ENCODE peak calls at places on chromosomes 6 and 20, in ten cellular contexts. V, H, O, I, Q, A, Y, N, F and C are unnamed samples.

GRCh38 chr20:46046588-46047310 is 17.7 kb downstream of the SLC12A5 start:
- DNase-seq in V (no peak), H (no peak), O (no peak), I (no peak), Q (no peak), A (no peak), Y (no peak), N (no peak), F (no peak), C (no peak)

GRCh38 chr6:104126621-104127020 is 733.1 kb downstream of the HACE1 start:
- DNase-seq in V (no peak), H (no peak), O (no peak), I (no peak), Q (no peak), A (no peak), Y (no peak), N (no peak), F (no peak), C (no peak)

GRCh38 chr6:2753116-2753489 is 2.4 kb upstream of the MYLK4 start:
- DNase-seq in V (no peak), H (no peak), O (no peak), I (no peak), Q (no peak), A (no peak), Y (no peak), N (no peak), F (no peak), C (no peak)

GRCh38 chr20:5309971-5310370 is 6.8 kb downstream of the PROKR2 start:
- DNase-seq in V (no peak), H (peak), O (no peak), I (no peak), Q (no peak), A (no peak), Y (no peak), N (no peak), F (no peak), C (no peak)

GRCh38 chr6:142455957-142456589 is 154.3 kb downstream of the ADGRG6 start:
- DNase-seq in V (no peak), H (no peak), O (no peak), I (no peak), Q (no peak), A (no peak), Y (no peak), N (no peak), F (no peak), C (no peak)

GRCh38 chr20:45010399-45010828 is 44.1 kb downstream of the STK4 start:
- DNase-seq in V (no peak), H (peak), O (no peak), I (no peak), Q (no peak), A (no peak), Y (no peak), N (no peak), F (no peak), C (no peak)

GRCh38 chr6:127971945-127972391 is 71.1 kb upstream of the THEMIS start:
- DNase-seq in V (no peak), H (peak), O (peak), I (no peak), Q (peak), A (no peak), Y (no peak), N (no peak), F (no peak), C (no peak)

GRCh38 chr6:44247338-44248302 is 719 bp downstream of the HSP90AB1 start:
- DNase-seq in V (peak), H (no peak), O (peak), I (no peak), Q (no peak), A (peak), Y (peak), N (peak), F (peak), C (peak)

GRCh38 chr6:131379951-131380350 is 193.1 kb upstream of the ARG1 start:
- DNase-seq in V (no peak), H (no peak), O (no peak), I (no peak), Q (peak), A (no peak), Y (no peak), N (no peak), F (no peak), C (no peak)

GRCh38 chr20:49594143-49594928 is 26.4 kb upstream of the PTGIS start:
- DNase-seq in V (peak), H (no peak), O (peak), I (no peak), Q (peak), A (peak), Y (no peak), N (no peak), F (no peak), C (no peak)

GRCh38 chr20:21820045-21820444 is 114.6 kb downstream of the PAX1 start:
- DNase-seq in V (no peak), H (no peak), O (no peak), I (no peak), Q (no peak), A (no peak), Y (no peak), N (no peak), F (no peak), C (no peak)

GRCh38 chr20:50788045-50788867 is 6.6 kb upstream of the BCAS4 start:
- DNase-seq in V (no peak), H (peak), O (peak), I (no peak), Q (peak), A (peak), Y (peak), N (peak), F (peak), C (no peak)

GRCh38 chr20:56014998-56015397 is 9.7 kb upstream of the CBLN4 start:
- DNase-seq in V (no peak), H (no peak), O (no peak), I (no peak), Q (no peak), A (no peak), Y (no peak), N (no peak), F (no peak), C (no peak)

GRCh38 chr6:18277181-18278006 is 13.1 kb upstream of the DEK start:
- DNase-seq in V (no peak), H (no peak), O (no peak), I (peak), Q (no peak), A (no peak), Y (no peak), N (no peak), F (no peak), C (peak)

GRCh38 chr6:42352856-42353564 is 98.7 kb downstream of the TRERF1 start:
- DNase-seq in V (no peak), H (peak), O (no peak), I (no peak), Q (no peak), A (no peak), Y (no peak), N (no peak), F (no peak), C (no peak)

DNA sequence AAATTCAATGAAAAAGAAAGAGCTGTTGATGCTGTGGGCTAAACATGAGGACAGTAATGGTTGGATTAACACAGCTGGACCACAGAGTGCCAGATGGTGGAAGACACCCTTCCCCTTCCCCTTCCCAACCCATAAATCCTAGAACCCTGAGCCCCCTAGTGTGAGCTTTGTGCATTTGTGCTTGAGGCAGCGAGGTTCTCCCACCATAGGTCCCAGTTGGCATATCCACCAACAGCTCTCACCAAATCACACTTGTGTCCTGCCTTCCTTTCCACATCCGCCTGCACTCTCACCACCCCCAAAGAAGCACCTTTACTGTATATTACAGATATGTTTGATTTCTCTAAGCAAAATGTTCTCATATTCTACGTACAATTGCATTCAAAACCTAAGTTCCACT is 32.8 kb upstream of the HBS1L start:
- DNase-seq in V (no peak), H (no peak), O (no peak), I (no peak), Q (peak), A (no peak), Y (no peak), N (no peak), F (no peak), C (peak)
- TF ChIP-seq CTCF in V (no peak), H (peak), O (no peak), I (no peak), Q (peak), A (no peak), Y (no peak), N (no peak), F (no peak), C (no peak)

DNA sequence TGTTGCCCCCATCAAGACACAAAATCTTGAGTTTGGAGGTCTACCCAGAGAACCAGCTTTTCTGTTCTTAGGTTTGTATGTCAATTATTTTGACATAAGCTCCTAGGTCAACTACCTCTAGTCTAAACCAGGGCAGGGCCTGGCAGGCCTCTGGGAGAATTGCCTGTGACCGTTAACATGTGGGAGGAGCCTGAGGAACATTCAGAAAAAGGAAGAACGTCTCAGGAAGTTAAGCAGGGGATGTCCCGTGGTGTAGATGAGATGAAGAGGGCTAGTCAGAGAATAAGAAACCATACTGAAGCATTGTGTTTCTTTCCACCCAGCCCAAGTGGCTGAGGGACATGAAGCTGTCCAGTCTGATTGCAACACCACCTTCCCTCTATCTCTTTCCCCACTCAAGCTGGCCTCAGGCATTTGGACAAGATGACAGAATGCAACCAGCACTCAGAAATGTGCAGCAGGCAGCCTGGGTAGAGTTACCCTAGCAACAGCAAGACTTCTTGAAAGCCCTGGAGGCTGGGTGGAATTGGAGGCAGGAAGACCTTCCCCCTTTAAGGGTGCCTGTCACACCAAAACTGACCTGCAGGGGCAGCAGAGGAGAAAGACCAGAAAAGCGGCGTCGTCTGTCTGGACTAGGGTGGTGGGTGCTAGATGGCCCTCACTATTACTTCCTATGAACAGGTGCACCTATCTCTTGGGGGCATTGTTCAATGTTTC is 186.2 kb downstream of the UNC5CL start:
- DNase-seq in V (peak), H (no peak), O (peak), I (no peak), Q (no peak), A (no peak), Y (no peak), N (no peak), F (no peak), C (peak)
- TF ChIP-seq CTCF in V (peak), H (peak), O (peak), I (peak), Q (peak), A (no peak), Y (no peak), N (no peak), F (no peak), C (peak)

GRCh38 chr6:111920581-111920980 is 47.3 kb upstream of the FYN start:
- DNase-seq in V (no peak), H (no peak), O (no peak), I (no peak), Q (no peak), A (no peak), Y (no peak), N (no peak), F (no peak), C (no peak)
- TF ChIP-seq CTCF in V (no peak), H (no peak), O (no peak), I (no peak), Q (no peak), A (no peak), Y (no peak), N (no peak), F (no peak), C (no peak)

GRCh38 chr6:14134211-14134910 is 16.8 kb downstream of the CD83 start:
- DNase-seq in V (no peak), H (no peak), O (no peak), I (no peak), Q (no peak), A (no peak), Y (no peak), N (no peak), F (no peak), C (no peak)

GRCh38 chr6:14132244-14133220 is 15.0 kb downstream of the CD83 start:
- DNase-seq in V (no peak), H (no peak), O (no peak), I (no peak), Q (no peak), A (no peak), Y (no peak), N (no peak), F (no peak), C (no peak)

GRCh38 chr6:14129572-14129971 is 12.0 kb downstream of the CD83 start:
- DNase-seq in V (no peak), H (no peak), O (peak), I (peak), Q (peak), A (peak), Y (peak), N (peak), F (peak), C (peak)

GRCh38 chr6:14130431-14131075 is 13.0 kb downstream of the CD83 start:
- DNase-seq in V (no peak), H (peak), O (no peak), I (no peak), Q (no peak), A (no peak), Y (no peak), N (no peak), F (no peak), C (no peak)

GRCh38 chr6:14131579-14131978 is 14.0 kb downstream of the CD83 start:
- DNase-seq in V (no peak), H (no peak), O (no peak), I (no peak), Q (no peak), A (no peak), Y (no peak), N (no peak), F (no peak), C (no peak)
- TF ChIP-seq CTCF in V (no peak), H (no peak), O (no peak), I (no peak), Q (no peak), A (no peak), Y (no peak), N (no peak), F (no peak), C (no peak)

DNA sequence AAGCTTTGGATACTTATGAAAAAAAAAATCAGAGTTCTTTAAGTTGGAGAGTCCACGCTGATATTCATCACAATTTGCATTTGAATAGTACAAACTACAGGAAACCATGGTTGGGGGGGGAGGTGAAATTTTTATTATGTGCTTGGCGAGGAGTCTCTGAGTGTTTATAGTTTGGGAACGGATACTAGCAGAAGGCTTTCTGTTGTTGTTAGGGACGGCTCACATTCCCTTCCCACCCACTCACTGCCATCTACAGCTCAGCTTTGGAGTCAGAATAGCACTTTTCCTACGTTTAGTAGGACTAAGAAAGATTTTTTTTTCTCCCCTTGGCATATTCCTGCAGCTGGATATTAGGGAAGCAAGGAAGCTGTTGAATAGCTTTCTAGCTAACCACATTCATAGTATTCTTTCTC is 235.0 kb upstream of the ZNF217 start:
- DNase-seq in V (no peak), H (peak), O (peak), I (no peak), Q (peak), A (peak), Y (no peak), N (no peak), F (no peak), C (no peak)
- TF ChIP-seq CTCF in V (no peak), H (peak), O (no peak), I (no peak), Q (no peak), A (no peak), Y (no peak), N (no peak), F (no peak), C (no peak)

GRCh38 chr20:38650010-38650409 is 48.4 kb downstream of the ARHGAP40 start:
- DNase-seq in V (no peak), H (no peak), O (no peak), I (no peak), Q (no peak), A (no peak), Y (no peak), N (no peak), F (no peak), C (no peak)
- TF ChIP-seq CTCF in V (no peak), H (no peak), O (no peak), I (no peak), Q (no peak), A (no peak), Y (no peak), N (no peak), F (no peak), C (no peak)

GRCh38 chr20:2301164-2301622 is 5.4 kb downstream of the TGM3 start:
- DNase-seq in V (peak), H (no peak), O (no peak), I (no peak), Q (peak), A (peak), Y (peak), N (peak), F (no peak), C (no peak)

GRCh38 chr20:2300420-2300819 is 4.6 kb downstream of the TGM3 start:
- DNase-seq in V (no peak), H (no peak), O (no peak), I (no peak), Q (no peak), A (no peak), Y (no peak), N (no peak), F (no peak), C (no peak)

GRCh38 chr20:2303693-2304092 is 7.9 kb downstream of the TGM3 start:
- DNase-seq in V (no peak), H (no peak), O (no peak), I (no peak), Q (no peak), A (no peak), Y (no peak), N (no peak), F (no peak), C (no peak)

GRCh38 chr20:2304180-2304579 is 8.4 kb downstream of the TGM3 start:
- DNase-seq in V (no peak), H (no peak), O (no peak), I (no peak), Q (no peak), A (no peak), Y (no peak), N (no peak), F (no peak), C (no peak)

GRCh38 chr20:2302369-2302768 is 6.6 kb downstream of the TGM3 start:
- DNase-seq in V (no peak), H (no peak), O (no peak), I (no peak), Q (no peak), A (no peak), Y (no peak), N (no peak), F (no peak), C (no peak)
- TF ChIP-seq CTCF in V (no peak), H (no peak), O (no peak), I (no peak), Q (no peak), A (no peak), Y (no peak), N (no peak), F (no peak), C (no peak)

DNA sequence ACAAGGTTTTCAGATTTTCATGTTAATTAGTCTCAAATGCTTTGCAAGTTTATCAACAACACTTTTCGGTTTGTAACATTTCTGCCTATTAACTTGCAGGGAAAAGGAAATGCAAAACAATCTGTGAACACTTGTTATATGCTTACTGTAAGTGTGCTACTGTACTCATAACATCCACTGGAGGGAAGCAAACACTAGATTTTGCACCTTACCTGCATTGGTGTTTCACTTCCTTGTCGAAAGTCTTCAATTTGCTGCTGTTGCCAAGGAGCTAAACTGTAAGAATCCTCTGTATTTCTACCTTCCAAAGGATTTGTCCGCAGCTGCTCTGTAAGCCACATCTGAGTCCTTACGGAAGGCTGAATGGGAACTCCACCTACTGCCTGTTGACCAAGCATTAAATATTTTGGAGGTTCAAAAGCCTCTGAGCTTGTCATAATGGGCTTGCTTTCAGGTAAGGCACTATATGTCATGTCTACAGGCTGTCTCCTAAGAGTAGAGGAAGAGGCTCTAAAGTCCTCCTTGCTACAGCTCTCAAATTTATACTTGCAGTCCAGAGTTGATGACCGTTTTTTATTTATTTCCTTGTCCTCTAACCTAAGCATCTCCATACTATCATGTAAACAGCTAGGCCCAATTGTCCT is 17.3 kb downstream of the PLN start:
- DNase-seq in V (no peak), H (no peak), O (peak), I (no peak), Q (no peak), A (no peak), Y (no peak), N (no peak), F (no peak), C (no peak)
- TF ChIP-seq CTCF in V (peak), H (peak), O (peak), I (peak), Q (peak), A (no peak), Y (peak), N (no peak), F (no peak), C (no peak)